ENCODE peak calls at places on chromosome 21, in five cellular contexts. One of them, this sample, is unnamed.

GRCh38 chr21:46667191-46667734 is 31.8 kb downstream of the PRMT2 start:
- DNase-seq in A549: no peak
- DNase-seq in K562: no peak
- DNase-seq in H1: no peak
- DNase-seq in HepG2: peak
- DNase-seq in this sample: no peak

GRCh38 chr21:31158789-31159581 is 120.7 kb upstream of the KRTAP19-8 start:
- DNase-seq in A549: no peak
- DNase-seq in K562: no peak
- DNase-seq in H1: no peak
- DNase-seq in HepG2: no peak
- DNase-seq in this sample: no peak

GRCh38 chr21:33313183-33313582 is 11.6 kb upstream of the IFNAR1 start:
- DNase-seq in A549: no peak
- DNase-seq in K562: no peak
- DNase-seq in H1: no peak
- DNase-seq in HepG2: no peak
- DNase-seq in this sample: no peak

GRCh38 chr21:38905328-38905727 is 99.6 kb downstream of the ETS2 start:
- DNase-seq in A549: no peak
- DNase-seq in K562: peak
- DNase-seq in H1: no peak
- DNase-seq in HepG2: no peak
- DNase-seq in this sample: no peak

GRCh38 chr21:33578214-33578613 is 10.3 kb downstream of the DONSON start:
- DNase-seq in A549: no peak
- DNase-seq in K562: no peak
- DNase-seq in H1: no peak
- DNase-seq in HepG2: no peak
- DNase-seq in this sample: no peak

GRCh38 chr21:38993561-38993960 is 187.8 kb downstream of the ETS2 start:
- DNase-seq in A549: peak
- DNase-seq in K562: no peak
- DNase-seq in H1: no peak
- DNase-seq in HepG2: peak
- DNase-seq in this sample: no peak

GRCh38 chr21:26148071-26148470 is 22.5 kb downstream of the APP start:
- DNase-seq in A549: peak
- DNase-seq in K562: no peak
- DNase-seq in H1: no peak
- DNase-seq in HepG2: no peak
- DNase-seq in this sample: no peak

GRCh38 chr21:46011267-46011967 is 29.8 kb downstream of the COL6A1 start:
- DNase-seq in A549: no peak
- DNase-seq in K562: no peak
- DNase-seq in H1: no peak
- DNase-seq in HepG2: no peak
- DNase-seq in this sample: no peak

GRCh38 chr21:32140212-32141008 is 138.4 kb downstream of the MIS18A start:
- DNase-seq in A549: no peak
- DNase-seq in K562: no peak
- DNase-seq in H1: no peak
- DNase-seq in HepG2: no peak
- DNase-seq in this sample: no peak

GRCh38 chr21:37130971-37131370 is 57.9 kb downstream of the TTC3 start:
- DNase-seq in A549: no peak
- DNase-seq in K562: no peak
- DNase-seq in H1: no peak
- DNase-seq in HepG2: no peak
- DNase-seq in this sample: no peak

GRCh38 chr21:18248171-18248570 is 3.5 kb downstream of the CHODL start:
- DNase-seq in A549: no peak
- DNase-seq in K562: no peak
- DNase-seq in H1: no peak
- DNase-seq in HepG2: no peak
- DNase-seq in this sample: no peak

GRCh38 chr21:32705139-32705538 is 22.7 kb downstream of the SYNJ1 start:
- DNase-seq in A549: no peak
- DNase-seq in K562: no peak
- DNase-seq in H1: no peak
- DNase-seq in HepG2: no peak
- DNase-seq in this sample: no peak

GRCh38 chr21:15400905-15401304 is 328.9 kb upstream of the USP25 start:
- DNase-seq in A549: no peak
- DNase-seq in K562: no peak
- DNase-seq in H1: no peak
- DNase-seq in HepG2: peak
- DNase-seq in this sample: no peak

GRCh38 chr21:14900058-14900457 is 164.7 kb downstream of the NRIP1 start:
- DNase-seq in A549: no peak
- DNase-seq in K562: no peak
- DNase-seq in H1: no peak
- DNase-seq in HepG2: no peak
- DNase-seq in this sample: no peak

GRCh38 chr21:38282921-38283320 is 26.1 kb downstream of the KCNJ15 start:
- DNase-seq in A549: no peak
- DNase-seq in K562: no peak
- DNase-seq in H1: no peak
- DNase-seq in HepG2: no peak
- DNase-seq in this sample: no peak

GRCh38 chr21:17765207-17765606 is 53.9 kb downstream of the C21orf91 start:
- DNase-seq in A549: no peak
- DNase-seq in K562: no peak
- DNase-seq in H1: no peak
- DNase-seq in HepG2: no peak
- DNase-seq in this sample: no peak

GRCh38 chr21:33384851-33385331 is 18.3 kb upstream of the IFNGR2 start:
- DNase-seq in A549: no peak
- DNase-seq in K562: no peak
- DNase-seq in H1: no peak
- DNase-seq in HepG2: no peak
- DNase-seq in this sample: no peak

GRCh38 chr21:39483917-39484316 is 32.1 kb downstream of the SH3BGR start:
- DNase-seq in A549: no peak
- DNase-seq in K562: no peak
- DNase-seq in H1: no peak
- DNase-seq in HepG2: no peak
- DNase-seq in this sample: no peak

DNA sequence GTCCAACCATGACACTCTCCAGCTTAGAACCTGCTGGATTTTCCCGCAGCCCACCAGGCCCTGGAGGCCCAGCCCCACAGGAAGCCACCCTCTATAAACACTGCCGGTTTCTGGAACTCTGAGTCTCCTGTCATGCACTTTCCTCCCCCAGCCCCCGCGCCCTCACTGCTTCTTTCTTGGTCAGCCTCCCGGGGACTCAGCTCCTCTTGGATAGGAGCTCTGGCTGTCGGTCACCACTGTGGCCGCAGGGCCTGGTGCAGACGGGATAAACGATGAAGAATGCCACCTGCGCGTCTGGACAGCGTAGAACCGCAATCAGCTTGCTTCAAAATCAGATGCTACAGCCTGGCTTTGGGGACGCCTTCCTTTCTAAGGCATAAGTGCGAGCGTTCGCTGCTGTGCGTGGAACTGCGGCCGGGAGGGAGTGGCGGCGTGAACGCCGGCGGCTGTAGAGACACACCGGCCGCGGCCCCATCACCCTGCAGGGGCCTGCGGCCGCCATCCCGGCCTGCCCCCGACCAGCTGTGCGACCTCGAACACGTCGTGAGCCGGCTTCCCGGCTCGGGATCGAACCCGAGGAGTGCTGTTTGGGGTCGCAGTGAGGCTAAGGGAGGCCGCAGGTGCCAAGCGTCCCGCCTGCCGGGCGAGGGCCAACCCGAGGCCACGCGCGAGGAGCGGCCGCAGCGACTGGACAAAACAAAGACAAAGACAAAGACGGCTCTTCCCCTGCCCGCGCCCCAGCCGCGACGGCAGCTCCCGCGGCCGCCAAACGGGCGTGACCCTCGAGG is 728 bp downstream of the PTTG1IP start:
- DNase-seq in A549: no peak
- DNase-seq in K562: peak
- DNase-seq in H1: no peak
- DNase-seq in HepG2: no peak
- DNase-seq in this sample: no peak
- TF ChIP-seq KDM1A in A549: no peak
- TF ChIP-seq KDM1A in K562: no peak
- TF ChIP-seq KDM1A in H1: no peak
- TF ChIP-seq KDM1A in HepG2: no peak
- TF ChIP-seq KDM1A in this sample: no peak

DNA sequence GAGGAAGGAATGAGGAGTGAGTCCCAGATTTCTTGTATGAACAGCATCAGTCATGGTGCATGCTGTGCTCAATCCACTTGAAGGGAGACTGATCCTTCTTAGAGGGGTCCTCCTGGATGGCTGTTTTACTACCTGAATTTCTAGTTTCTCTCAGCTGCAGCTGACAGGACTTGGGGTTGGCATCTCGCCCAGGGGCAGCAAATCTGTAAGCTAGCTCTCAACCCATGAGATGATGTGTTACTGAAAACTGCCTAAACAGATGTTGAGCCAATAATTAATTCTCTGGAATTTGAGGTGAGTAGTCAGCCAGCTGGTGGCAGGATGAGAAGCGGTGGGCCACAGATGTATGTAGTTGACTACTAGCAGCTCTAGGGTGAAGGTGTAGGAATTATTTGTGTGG is 19.6 kb downstream of the BACH1 start:
- DNase-seq in A549: no peak
- DNase-seq in K562: no peak
- DNase-seq in H1: no peak
- DNase-seq in HepG2: no peak
- DNase-seq in this sample: no peak
- TF ChIP-seq KDM1A in A549: no peak
- TF ChIP-seq KDM1A in K562: no peak
- TF ChIP-seq KDM1A in H1: no peak
- TF ChIP-seq KDM1A in HepG2: no peak
- TF ChIP-seq KDM1A in this sample: no peak

GRCh38 chr21:42121792-42122191 is 50.7 kb downstream of the UMODL1 start:
- DNase-seq in A549: no peak
- DNase-seq in K562: no peak
- DNase-seq in H1: no peak
- DNase-seq in HepG2: no peak
- DNase-seq in this sample: no peak
- TF ChIP-seq KDM1A in A549: no peak
- TF ChIP-seq KDM1A in K562: no peak
- TF ChIP-seq KDM1A in H1: no peak
- TF ChIP-seq KDM1A in HepG2: no peak
- TF ChIP-seq KDM1A in this sample: no peak

DNA sequence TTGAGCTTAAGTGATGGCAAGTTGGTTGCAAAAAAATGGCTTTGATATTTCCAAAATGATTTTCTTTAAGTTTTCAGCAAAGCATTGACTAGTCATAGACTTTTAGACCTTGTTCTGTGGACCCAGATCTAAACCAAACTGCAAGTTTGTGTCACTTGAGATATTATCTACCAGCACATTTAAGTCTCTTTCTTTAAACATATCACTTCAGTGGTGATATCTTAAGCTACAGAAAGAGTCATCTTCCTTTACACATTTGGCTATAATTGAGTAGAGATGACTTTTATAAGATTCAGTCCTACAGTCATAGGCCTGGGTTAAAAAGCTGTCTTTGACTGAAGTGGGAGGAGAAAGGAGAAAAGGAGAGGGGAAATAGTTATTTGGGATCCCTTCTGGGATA is 95.2 kb downstream of the RUNX1 start:
- DNase-seq in A549: no peak
- DNase-seq in K562: no peak
- DNase-seq in H1: no peak
- DNase-seq in HepG2: no peak
- DNase-seq in this sample: no peak
- TF ChIP-seq KDM1A in A549: no peak
- TF ChIP-seq KDM1A in K562: no peak
- TF ChIP-seq KDM1A in H1: no peak
- TF ChIP-seq KDM1A in HepG2: no peak
- TF ChIP-seq KDM1A in this sample: no peak